ENCODE peak calls at places on chromosomes 4 and X, in six cellular contexts. A, U, K, C, Q and R are unnamed samples.

GRCh38 chr4:32735856-32736590 is 2015.9 kb downstream of the PCDH7 start:
- DNase-seq in Q (no peak), C (no peak), K (no peak), U (no peak), A (no peak), R (no peak)

GRCh38 chrX:31333181-31333831 is 261.5 kb upstream of the FTHL17 start:
- DNase-seq in Q (no peak), A (no peak), K (no peak), C (peak), U (no peak), R (no peak)

GRCh38 chr4:24001945-24002640 is 112.2 kb upstream of the PPARGC1A start:
- DNase-seq in K (no peak), A (no peak), U (no peak), Q (no peak), C (no peak), R (no peak)

GRCh38 chrX:101136235-101136634 is 38.2 kb downstream of the CENPI start:
- DNase-seq in U (no peak), K (no peak), C (no peak), Q (no peak), A (no peak), R (no peak)

GRCh38 chrX:22081475-22082092 is 49.5 kb downstream of the PHEX start:
- DNase-seq in K (peak), Q (peak), C (no peak), U (peak), A (peak), R (peak)

GRCh38 chrX:151973262-151973661 is 1.2 kb downstream of the GABRE start:
- DNase-seq in C (no peak), Q (no peak), K (no peak), U (no peak), A (no peak), R (no peak)

GRCh38 chr4:152246659-152247058 is 289.2 kb downstream of the FBXW7 start:
- DNase-seq in A (no peak), K (no peak), C (no peak), U (no peak), Q (no peak), R (no peak)

GRCh38 chrX:121802881-121803412 is 755.5 kb downstream of the GLUD2 start:
- DNase-seq in A (no peak), C (no peak), U (no peak), Q (no peak), K (no peak), R (no peak)

GRCh38 chr4:158811704-158812103 is 42.9 kb downstream of the FNIP2 start:
- DNase-seq in Q (peak), A (no peak), K (no peak), U (peak), C (no peak), R (no peak)
- TF ChIP-seq CTCF in Q (no peak), A (no peak), K (no peak), U (no peak), C (no peak), R (no peak)

DNA sequence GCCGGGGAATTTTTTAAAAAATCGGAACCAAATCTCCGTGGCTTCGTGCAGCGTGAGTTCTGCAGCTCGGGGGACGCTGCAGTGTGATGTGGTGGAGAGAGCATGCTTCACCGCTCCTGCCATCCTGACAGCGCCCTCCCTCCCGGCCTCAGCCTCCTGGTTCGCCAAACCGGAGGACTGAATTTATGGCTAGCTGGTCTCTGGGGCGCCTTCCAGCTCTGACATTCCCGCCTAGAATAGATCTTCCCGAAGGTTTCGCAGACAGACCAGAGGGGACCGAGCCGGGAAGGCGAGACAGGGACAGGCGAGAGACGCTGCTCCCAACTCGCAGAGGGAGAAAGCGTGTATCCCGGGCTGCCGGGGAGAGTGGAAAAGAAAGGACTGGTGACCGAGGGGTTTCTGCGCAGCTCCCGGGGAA is 25.9 kb downstream of the HOPX start:
- DNase-seq in Q (no peak), U (no peak), K (no peak), A (peak), C (no peak), R (no peak)
- TF ChIP-seq CTCF in Q (no peak), U (no peak), K (no peak), A (no peak), C (no peak), R (no peak)

DNA sequence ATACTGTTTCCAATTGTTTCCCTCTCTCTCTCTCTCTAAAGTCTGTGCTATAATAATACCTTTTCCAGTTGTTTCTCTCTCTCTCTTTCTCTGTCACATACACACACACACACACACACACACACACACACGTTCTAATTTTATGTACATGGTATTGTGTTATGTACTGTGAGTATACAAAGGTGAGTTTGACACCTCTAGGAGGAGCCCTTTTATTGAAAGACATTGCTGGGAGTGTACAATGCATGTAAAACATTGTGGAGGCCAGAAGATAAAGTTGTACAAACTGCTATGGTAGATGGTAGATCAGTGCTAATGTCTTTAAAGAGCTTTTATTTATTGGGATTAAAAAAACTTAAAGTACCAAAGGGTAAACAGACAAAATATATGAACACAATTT is 53.6 kb downstream of the BLTP1 start:
- DNase-seq in K (no peak), U (no peak), Q (peak), A (no peak), C (no peak), R (no peak)
- TF ChIP-seq CTCF in K (peak), U (no peak), Q (peak), A (no peak), C (no peak), R (no peak)

GRCh38 chr4:103499094-103499493 is 220.7 kb downstream of the TACR3 start:
- DNase-seq in U (no peak), A (no peak), Q (no peak), K (no peak), C (no peak), R (no peak)
- TF ChIP-seq CTCF in U (no peak), A (peak), Q (peak), K (peak), C (peak), R (no peak)

GRCh38 chrX:88378406-88378805 is 368.6 kb upstream of the CPXCR1 start:
- DNase-seq in C (no peak), K (no peak), Q (no peak), U (no peak), A (no peak), R (no peak)
- TF ChIP-seq CTCF in C (no peak), K (no peak), Q (no peak), U (no peak), A (no peak), R (no peak)

GRCh38 chr4:7703669-7704068 is 236.0 kb downstream of the AFAP1 start:
- DNase-seq in K (no peak), U (no peak), C (no peak), A (no peak), Q (no peak), R (peak)
- TF ChIP-seq CTCF in K (peak), U (no peak), C (no peak), A (no peak), Q (no peak), R (no peak)

DNA sequence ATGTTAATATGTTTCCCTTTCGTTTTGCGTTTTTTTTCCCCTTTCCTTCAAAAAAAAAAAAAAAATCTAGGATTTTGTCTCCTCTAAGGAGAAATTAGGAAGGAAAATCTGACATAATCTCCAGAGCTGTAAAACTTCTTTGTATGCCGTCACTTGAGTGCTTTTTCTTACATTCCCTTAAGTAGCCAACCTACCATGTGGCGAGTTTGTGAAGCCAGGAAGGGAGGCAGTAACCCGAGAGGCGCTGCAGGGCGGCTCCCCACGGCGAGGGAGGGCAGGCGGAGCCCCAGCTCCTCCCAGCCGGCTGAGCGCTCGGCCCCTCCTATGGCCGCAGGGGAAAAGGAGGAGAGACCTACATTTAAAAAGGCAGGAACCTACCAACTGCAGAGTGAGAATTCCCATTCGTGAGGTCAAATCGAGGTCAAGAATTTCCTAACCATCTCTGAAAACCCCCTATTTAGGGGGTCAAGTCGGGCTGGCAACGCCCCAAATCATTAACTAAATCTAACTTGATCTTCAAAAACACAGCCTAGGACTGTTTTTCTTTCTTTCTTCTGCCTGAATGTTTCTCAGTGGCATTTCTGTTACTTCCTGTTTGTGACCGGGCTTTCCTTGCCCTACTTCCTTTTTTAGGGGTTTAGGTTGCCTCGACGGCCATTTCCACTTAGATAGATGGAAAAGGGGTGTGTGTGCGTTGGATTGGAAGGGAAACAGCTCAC is 345.1 kb upstream of the KLF3 start:
- DNase-seq in C (peak), A (peak), U (peak), K (peak), Q (peak), R (peak)
- TF ChIP-seq CTCF in C (no peak), A (no peak), U (no peak), K (no peak), Q (no peak), R (no peak)

DNA sequence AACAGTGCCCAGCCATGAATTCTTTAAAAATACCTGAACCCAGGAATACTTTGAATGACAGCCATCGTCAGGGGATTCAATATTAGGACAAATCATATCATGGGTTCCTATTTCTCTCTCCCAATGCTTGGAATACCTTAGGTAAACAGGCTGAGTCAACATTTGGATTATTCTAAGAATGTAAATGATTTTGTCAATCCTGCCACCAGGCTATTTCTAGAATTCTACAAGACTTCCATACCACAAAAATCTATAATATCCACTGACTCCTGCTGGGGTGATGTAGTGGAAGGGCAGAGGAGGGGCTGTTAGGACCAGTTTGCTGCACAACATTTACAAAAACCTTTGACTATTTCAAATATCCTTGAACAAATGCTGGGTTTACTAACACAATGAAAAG is 65.2 kb downstream of the IGFBP7 start:
- DNase-seq in Q (no peak), K (no peak), C (no peak), A (no peak), U (no peak), R (no peak)
- TF ChIP-seq CTCF in Q (no peak), K (no peak), C (no peak), A (no peak), U (no peak), R (no peak)

DNA sequence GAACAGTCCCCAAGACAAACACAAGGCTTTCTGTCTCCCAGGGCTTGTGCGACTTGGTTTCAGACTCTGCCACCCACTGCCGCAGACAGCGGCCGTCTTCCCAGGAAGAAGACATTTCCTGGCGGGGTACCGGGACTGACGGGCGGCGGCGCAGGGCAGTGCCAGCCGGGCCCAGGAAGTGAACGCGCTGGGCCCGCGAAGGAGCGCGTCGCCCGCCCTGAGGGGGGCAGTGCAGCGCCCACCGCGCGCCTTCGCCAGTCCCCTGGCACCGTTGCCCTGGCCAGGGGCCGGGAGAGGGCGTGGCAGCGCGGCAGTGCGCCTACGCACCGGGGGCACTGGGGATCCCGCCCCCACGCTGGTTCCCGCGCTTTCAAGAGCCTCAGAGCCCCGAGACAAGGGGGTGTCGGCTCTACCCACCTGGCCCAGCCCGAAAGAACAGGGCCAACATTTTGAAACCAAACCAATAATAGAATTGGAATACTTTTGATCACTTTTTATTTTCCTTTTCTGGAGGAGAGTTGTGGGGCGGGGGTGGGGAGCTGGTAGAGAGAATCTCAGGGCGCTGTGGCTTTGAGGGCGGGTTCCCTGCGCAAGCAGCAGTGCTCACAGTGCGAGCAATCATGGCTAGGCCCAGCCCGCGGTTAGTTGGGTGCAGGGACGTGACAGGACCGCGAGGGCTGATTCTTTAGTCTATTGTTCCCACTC is 23.6 kb upstream of the APLN start:
- DNase-seq in K (no peak), U (peak), C (no peak), Q (no peak), A (peak), R (peak)
- TF ChIP-seq CTCF in K (no peak), U (no peak), C (no peak), Q (no peak), A (peak), R (peak)